ENCODE peak calls at places on chromosome 3, in eight cellular contexts. K is NCI-H1092, J is GM03348, C is cardiac muscle cell, G is iris pigment epithelial cell, Q is Peyer's patch, R is B cell, E is NCI-H1694 treated with DMSO at 0.1 percent for 48 hours. Y is an unnamed sample.

GRCh38 chr3:118537454-118537853 is 497.2 kb downstream of the IGSF11 start:
- DNase-seq in K (no peak), J (no peak), C (no peak), G (no peak), Q (no peak), R (no peak), E (no peak), Y (no peak)

GRCh38 chr3:151439652-151440125 is 21.2 kb downstream of the IGSF10 start:
- DNase-seq in K (peak), J (peak), C (peak), G (peak), Q (no peak), R (no peak), E (peak), Y (no peak)

GRCh38 chr3:9452417-9452816 is 55.0 kb downstream of the SETD5 start:
- DNase-seq in K (no peak), J (no peak), C (peak), G (peak), Q (no peak), R (no peak), E (no peak), Y (no peak)

GRCh38 chr3:195150194-195151118 is 120.5 kb downstream of the XXYLT1 start:
- DNase-seq in K (peak), J (no peak), C (peak), G (peak), Q (peak), R (no peak), E (no peak), Y (no peak)

GRCh38 chr3:64830681-64831080 is 142.9 kb upstream of the ADAMTS9 start:
- DNase-seq in K (no peak), J (no peak), C (no peak), G (no peak), Q (no peak), R (no peak), E (no peak), Y (no peak)

GRCh38 chr3:159128628-159129027 is 326.8 kb downstream of the MFSD1 start:
- DNase-seq in K (no peak), J (peak), C (peak), G (peak), Q (no peak), R (no peak), E (no peak), Y (no peak)

GRCh38 chr3:12686096-12686495 is 22.2 kb upstream of the RAF1 start:
- DNase-seq in K (no peak), J (no peak), C (no peak), G (no peak), Q (no peak), R (no peak), E (no peak), Y (no peak)

GRCh38 chr3:142588708-142589107 is 7.5 kb upstream of the PLS1 start:
- DNase-seq in K (no peak), J (no peak), C (no peak), G (no peak), Q (no peak), R (no peak), E (no peak), Y (no peak)

GRCh38 chr3:16927485-16927884 is 42.7 kb downstream of the PLCL2 start:
- DNase-seq in K (no peak), J (no peak), C (no peak), G (no peak), Q (no peak), R (no peak), E (no peak), Y (no peak)

GRCh38 chr3:72299321-72299802 is 514.4 kb upstream of the PROK2 start:
- DNase-seq in K (peak), J (peak), C (peak), G (peak), Q (no peak), R (no peak), E (no peak), Y (no peak)

GRCh38 chr3:182438398-182438797 is 354.9 kb upstream of the ATP11B start:
- DNase-seq in K (no peak), J (no peak), C (no peak), G (no peak), Q (no peak), R (no peak), E (no peak), Y (no peak)

GRCh38 chr3:129975332-129976090 is 991 bp downstream of the TRH start:
- DNase-seq in K (no peak), J (no peak), C (no peak), G (no peak), Q (no peak), R (no peak), E (no peak), Y (no peak)

GRCh38 chr3:31356941-31357340 is 175.8 kb upstream of the STT3B start:
- DNase-seq in K (no peak), J (no peak), C (peak), G (peak), Q (no peak), R (no peak), E (no peak), Y (no peak)

GRCh38 chr3:185409957-185410356 is 47.0 kb downstream of the MAP3K13 start:
- DNase-seq in K (no peak), J (no peak), C (no peak), G (no peak), Q (no peak), R (no peak), E (no peak), Y (no peak)

Y was measured in T-helper 22 cell.